ENCODE peak calls at places on chromosomes 2 and 18, in six cellular contexts. One of them, this sample, is unnamed.

GRCh38 chr18:3995476-3996102 is 459.5 kb downstream of the DLGAP1 start:
- DNase-seq in NCI-H774: peak
- DNase-seq in NCI-H1092: peak
- DNase-seq in activated T-cell treated with anti-CD3 and anti-CD28 coated beads, Interleukin-2, amount 50 U/mL, for 72 hours: peak
- DNase-seq in left lobe of liver: no peak
- DNase-seq in omental fat pad: peak
- DNase-seq in this sample: peak

GRCh38 chr18:21602302-21602592 is 1.7 kb upstream of the ESCO1 start:
- DNase-seq in activated T-cell treated with anti-CD3 and anti-CD28 coated beads, Interleukin-2, amount 50 U/mL, for 72 hours: no peak
- DNase-seq in NCI-H1092: no peak
- DNase-seq in left lobe of liver: no peak
- DNase-seq in omental fat pad: no peak
- DNase-seq in NCI-H774: no peak
- DNase-seq in this sample: no peak

GRCh38 chr2:211455225-211455841 is 898.9 kb downstream of the CPS1 start:
- DNase-seq in activated T-cell treated with anti-CD3 and anti-CD28 coated beads, Interleukin-2, amount 50 U/mL, for 72 hours: peak
- DNase-seq in left lobe of liver: no peak
- DNase-seq in NCI-H774: peak
- DNase-seq in NCI-H1092: peak
- DNase-seq in omental fat pad: no peak
- DNase-seq in this sample: peak

GRCh38 chr2:204110250-204111183 is 174.0 kb downstream of the ICOS start:
- DNase-seq in activated T-cell treated with anti-CD3 and anti-CD28 coated beads, Interleukin-2, amount 50 U/mL, for 72 hours: peak
- DNase-seq in NCI-H774: no peak
- DNase-seq in omental fat pad: no peak
- DNase-seq in left lobe of liver: no peak
- DNase-seq in NCI-H1092: no peak
- DNase-seq in this sample: no peak

GRCh38 chr2:20930928-20931327 is 108.0 kb upstream of the LDAH start:
- DNase-seq in left lobe of liver: no peak
- DNase-seq in omental fat pad: no peak
- DNase-seq in NCI-H774: no peak
- DNase-seq in activated T-cell treated with anti-CD3 and anti-CD28 coated beads, Interleukin-2, amount 50 U/mL, for 72 hours: no peak
- DNase-seq in NCI-H1092: no peak
- DNase-seq in this sample: no peak

GRCh38 chr2:15158117-15158516 is 403.0 kb downstream of the NBAS start:
- DNase-seq in NCI-H774: peak
- DNase-seq in NCI-H1092: peak
- DNase-seq in left lobe of liver: no peak
- DNase-seq in omental fat pad: no peak
- DNase-seq in activated T-cell treated with anti-CD3 and anti-CD28 coated beads, Interleukin-2, amount 50 U/mL, for 72 hours: no peak
- DNase-seq in this sample: no peak

GRCh38 chr2:136328396-136328795 is 210.4 kb upstream of the CXCR4 start:
- DNase-seq in activated T-cell treated with anti-CD3 and anti-CD28 coated beads, Interleukin-2, amount 50 U/mL, for 72 hours: no peak
- DNase-seq in NCI-H774: no peak
- DNase-seq in omental fat pad: no peak
- DNase-seq in left lobe of liver: no peak
- DNase-seq in NCI-H1092: no peak
- DNase-seq in this sample: no peak

GRCh38 chr2:9310827-9311226 is 104.2 kb downstream of the ASAP2 start:
- DNase-seq in activated T-cell treated with anti-CD3 and anti-CD28 coated beads, Interleukin-2, amount 50 U/mL, for 72 hours: no peak
- DNase-seq in NCI-H774: no peak
- DNase-seq in NCI-H1092: no peak
- DNase-seq in omental fat pad: no peak
- DNase-seq in left lobe of liver: no peak
- DNase-seq in this sample: no peak

GRCh38 chr2:99729104-99729503 is 239.3 kb upstream of the REV1 start:
- DNase-seq in NCI-H774: no peak
- DNase-seq in omental fat pad: no peak
- DNase-seq in activated T-cell treated with anti-CD3 and anti-CD28 coated beads, Interleukin-2, amount 50 U/mL, for 72 hours: no peak
- DNase-seq in NCI-H1092: peak
- DNase-seq in left lobe of liver: no peak
- DNase-seq in this sample: no peak

This sample was measured in ureter.